ENCODE peak calls at places on chromosomes 4 and X, in six cellular contexts. Q, X, L, I, U and W are unnamed samples.

GRCh38 chrX:57669961-57670360 is 10.1 kb downstream of the NLRP2B start:
- DNase-seq in L (no peak), U (no peak), Q (no peak), X (no peak), I (no peak), W (no peak)

GRCh38 chr4:54746228-54746627 is 88.5 kb downstream of the KIT start:
- DNase-seq in Q (no peak), U (no peak), L (no peak), I (no peak), X (no peak), W (no peak)

GRCh38 chr4:181662383-181662782 is 580.8 kb upstream of the TENM3 start:
- DNase-seq in I (peak; percentile 45), U (peak; percentile 30), L (no peak), Q (no peak), X (no peak), W (no peak)

GRCh38 chr4:4327652-4328121 is 37.6 kb downstream of the ZBTB49 start:
- DNase-seq in L (peak; percentile 33), U (peak; percentile 55), Q (peak; percentile 52), I (no peak), X (peak; percentile 11), W (no peak)

GRCh38 chr4:177315767-177316490 is 6.3 kb downstream of the NEIL3 start:
- DNase-seq in X (no peak), U (no peak), I (no peak), L (no peak), Q (no peak), W (no peak)

GRCh38 chr4:186563761-186564160 is 8.4 kb upstream of the MTNR1A start:
- DNase-seq in X (no peak), I (no peak), Q (no peak), L (no peak), U (no peak), W (no peak)

GRCh38 chr4:173436149-173436579 is 37.2 kb upstream of the SCRG1 start:
- DNase-seq in U (no peak), X (no peak), Q (no peak), L (no peak), I (peak; percentile 67), W (no peak)

GRCh38 chr4:18106620-18107019 is 85.1 kb upstream of the LCORL start:
- DNase-seq in Q (no peak), U (no peak), X (no peak), L (no peak), I (no peak), W (peak; percentile 61)

GRCh38 chr4:123104275-123104674 is 181.9 kb upstream of the NUDT6 start:
- DNase-seq in U (no peak), X (no peak), L (no peak), Q (no peak), I (peak; percentile 6), W (no peak)

GRCh38 chr4:187158003-187158402 is 434.3 kb upstream of the FAT1 start:
- DNase-seq in X (no peak), Q (peak; percentile 25), L (no peak), U (no peak), I (no peak), W (no peak)

GRCh38 chr4:159549092-159549491 is 446.2 kb downstream of the RAPGEF2 start:
- DNase-seq in X (no peak), L (no peak), Q (no peak), I (peak; percentile 1), U (no peak), W (no peak)

GRCh38 chrX:149365061-149365460 is 140.0 kb downstream of the IDS start:
- DNase-seq in L (no peak), Q (no peak), X (no peak), I (no peak), U (no peak), W (no peak)

GRCh38 chr4:129839687-129840086 is 743.7 kb downstream of the C4orf33 start:
- DNase-seq in X (no peak), L (no peak), I (no peak), U (no peak), Q (no peak), W (no peak)

GRCh38 chr4:182293836-182294235 is 50.6 kb downstream of the TENM3 start:
- DNase-seq in Q (no peak), L (no peak), U (no peak), I (no peak), X (no peak), W (no peak)

GRCh38 chr4:10897076-10897475 is 212.5 kb upstream of the CLNK start:
- DNase-seq in X (no peak), L (no peak), I (no peak), U (no peak), Q (no peak), W (no peak)

GRCh38 chr4:76504613-76505465 is 69.8 kb downstream of the SHROOM3 start:
- DNase-seq in L (no peak), X (peak; percentile 39), Q (no peak), I (peak; percentile 63), U (no peak), W (no peak)

GRCh38 chr4:128830906-128831525 is 21.5 kb downstream of the JADE1 start:
- DNase-seq in Q (no peak), I (no peak), U (no peak), L (no peak), X (no peak), W (no peak)

GRCh38 chr4:100742045-100742444 is 224.2 kb upstream of the EMCN start:
- DNase-seq in L (no peak), X (peak; percentile 55), Q (no peak), I (peak; percentile 19), U (no peak), W (no peak)

GRCh38 chr4:107935246-107935645 is 3.9 kb downstream of the CYP2U1 start:
- DNase-seq in L (no peak), Q (no peak), I (no peak), U (no peak), X (no peak), W (no peak)

GRCh38 chr4:107937040-107937439 is 5.7 kb downstream of the CYP2U1 start:
- DNase-seq in L (no peak), U (no peak), I (no peak), X (no peak), Q (no peak), W (no peak)

GRCh38 chr4:107931775-107932321 is 499 bp downstream of the CYP2U1 start:
- DNase-seq in Q (peak; percentile 85), X (no peak), I (no peak), L (peak; percentile 33), U (no peak), W (no peak)

DNA sequence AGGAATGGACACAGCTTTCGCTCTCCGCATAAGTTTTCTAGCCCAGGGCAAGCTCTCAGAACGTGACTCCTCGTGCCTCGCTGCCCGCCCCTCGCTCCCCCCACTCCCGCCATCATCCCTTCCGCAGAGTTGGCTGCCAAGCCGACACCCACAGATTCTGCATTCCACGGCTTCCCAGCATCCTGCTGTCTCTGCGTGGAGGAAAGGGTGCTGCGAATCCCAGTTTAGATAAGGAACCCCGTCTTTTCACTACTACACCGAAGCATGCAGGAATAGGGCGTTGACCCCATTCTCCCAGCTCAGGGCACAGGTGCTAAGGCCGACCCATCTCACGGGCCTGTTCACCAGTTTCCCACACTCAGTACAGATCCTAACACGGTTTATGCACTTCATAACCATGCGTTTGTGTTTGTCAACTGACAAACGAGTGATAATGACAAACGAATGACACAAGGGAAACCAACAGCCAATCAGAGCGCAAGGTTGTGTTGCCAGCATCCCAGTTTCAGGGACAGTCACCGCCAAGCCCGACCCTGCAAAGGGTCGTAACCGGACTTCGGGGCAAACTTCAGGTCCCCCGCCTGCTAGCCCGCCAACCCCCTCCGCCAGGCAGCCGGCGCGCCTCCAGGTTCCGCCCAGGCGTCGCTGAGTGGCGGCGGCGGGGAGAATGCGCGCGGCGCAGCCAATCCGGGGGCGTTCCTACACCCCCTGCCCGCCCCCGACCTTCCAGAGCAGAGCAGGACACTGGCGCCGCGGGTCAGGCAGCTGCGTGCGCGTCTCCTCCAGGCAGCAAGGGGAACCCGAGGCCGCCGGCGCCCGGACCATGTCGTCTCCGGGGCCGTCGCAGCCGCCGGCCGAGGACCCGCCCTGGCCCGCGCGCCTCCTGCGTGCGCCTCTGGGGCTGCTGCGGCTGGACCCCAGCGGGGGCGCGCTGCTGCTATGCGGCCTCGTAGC is at the start of gene CYP2U1:
- DNase-seq in Q (peak; percentile 97), U (peak; percentile 94), L (peak; percentile 84), X (peak; percentile 68), I (peak; percentile 67), W (peak; percentile 88)
- H3K27ac ChIP-seq in Q (peak within 1 kb of the TSS; percentile 74), U (peak within 1 kb of the TSS; percentile 85), L (peak within 1 kb of the TSS; percentile 52), X (peak within 1 kb of the TSS; percentile 65), I (peak within 1 kb of the TSS; percentile 17), W (peak within 1 kb of the TSS; percentile 81)

GRCh38 chr4:74316397-74316796 is 8.1 kb downstream of the EPGN start:
- DNase-seq in I (no peak), U (no peak), X (no peak), Q (no peak), L (no peak), W (no peak)

GRCh38 chr4:74319506-74319905 is 11.2 kb downstream of the EPGN start:
- DNase-seq in U (no peak), I (peak; percentile 34), L (no peak), Q (no peak), X (no peak), W (no peak)

GRCh38 chr4:74317616-74318256 is 9.5 kb downstream of the EPGN start:
- DNase-seq in U (no peak), Q (no peak), I (peak; percentile 16), X (no peak), L (no peak), W (no peak)

GRCh38 chr4:74320559-74321118 is 12.4 kb downstream of the EPGN start:
- DNase-seq in X (peak; percentile 78), Q (no peak), L (peak; percentile 23), I (peak; percentile 55), U (no peak), W (peak; percentile 43)

GRCh38 chr4:74318270-74318669 is 10.0 kb downstream of the EPGN start:
- DNase-seq in L (no peak), X (no peak), Q (no peak), I (no peak), U (no peak), W (no peak)
- TF ChIP-seq POLR2A in L (no peak), X (no peak), Q (no peak), I (no peak), U (no peak), W (no peak)

GRCh38 chrX:110082156-110082555 is 79.2 kb downstream of the TMEM164 start:
- DNase-seq in I (peak; percentile 93), L (no peak), X (peak; percentile 57), Q (no peak), U (no peak), W (no peak)
- H3K27ac ChIP-seq in I (peak overlapping the region; percentile 31), L (peak overlapping the region; percentile 3), X (peak overlapping the region; percentile 85), Q (no peak overlapping the region), U (peak overlapping the region; percentile 40), W (no peak overlapping the region)

DNA sequence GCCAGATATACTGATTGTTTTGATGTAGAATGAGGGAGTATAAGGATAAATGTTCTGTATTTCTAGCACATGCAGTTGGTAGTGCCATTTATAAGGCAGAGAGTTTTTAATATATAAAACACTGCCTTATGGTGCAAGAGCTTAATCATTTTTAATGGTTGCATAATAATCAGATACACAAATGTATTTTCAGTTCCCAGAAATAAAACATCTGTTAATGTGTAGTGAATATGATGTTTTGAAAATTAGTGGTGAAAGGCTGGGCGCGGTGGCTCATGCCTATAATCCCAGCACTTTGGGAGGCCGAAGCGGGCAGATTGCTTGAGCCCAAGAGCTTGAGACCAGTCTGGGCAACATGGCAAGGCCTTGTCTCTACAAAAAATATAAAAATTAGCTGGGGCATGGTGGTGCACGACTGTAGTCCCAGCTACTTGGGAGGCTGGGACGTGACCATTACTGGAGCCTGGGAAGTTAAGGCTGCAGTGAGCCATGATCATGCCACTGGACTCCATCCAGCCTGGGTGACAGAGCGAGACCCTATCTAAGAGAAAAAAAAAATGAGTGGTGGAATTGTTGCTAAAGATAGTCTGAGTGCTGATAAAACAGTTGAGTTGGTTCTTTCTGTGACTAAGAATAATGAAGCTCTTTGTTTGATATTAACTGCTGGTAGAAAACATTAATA is 29.3 kb downstream of the CLCN3 start:
- DNase-seq in U (peak; percentile 82), Q (no peak), I (no peak), X (no peak), L (peak; percentile 50), W (no peak)
- TF ChIP-seq POLR2A in U (no peak), Q (no peak), I (no peak), X (no peak), L (no peak), W (no peak)